ENCODE peak calls at places on chromosome 6, in seven cellular contexts. One of them, this sample, is unnamed.

GRCh38 chr6:163386329-163386910 is 28.1 kb upstream of the QKI start:
- DNase-seq in Calu3: no peak
- DNase-seq in EL: no peak
- DNase-seq in fibroblast of villous mesenchyme: no peak
- DNase-seq in CD4-positive, CD25-positive, alpha-beta regulatory T cell: no peak
- DNase-seq in NCI-H2081: no peak
- DNase-seq in stomach: no peak
- DNase-seq in this sample: no peak

GRCh38 chr6:160190974-160191373 is 67.6 kb downstream of the SLC22A2 start:
- DNase-seq in Calu3: no peak
- DNase-seq in EL: no peak
- DNase-seq in fibroblast of villous mesenchyme: no peak
- DNase-seq in CD4-positive, CD25-positive, alpha-beta regulatory T cell: no peak
- DNase-seq in NCI-H2081: no peak
- DNase-seq in stomach: peak; percentile 41
- DNase-seq in this sample: no peak

GRCh38 chr6:139882977-139883728 is 508.7 kb upstream of the CITED2 start:
- DNase-seq in Calu3: no peak
- DNase-seq in EL: peak; percentile 53
- DNase-seq in fibroblast of villous mesenchyme: peak; percentile 39
- DNase-seq in CD4-positive, CD25-positive, alpha-beta regulatory T cell: no peak
- DNase-seq in NCI-H2081: no peak
- DNase-seq in stomach: no peak
- DNase-seq in this sample: no peak

GRCh38 chr6:167565388-167565787 is 240.5 kb downstream of the TTLL2 start:
- DNase-seq in Calu3: no peak
- DNase-seq in EL: no peak
- DNase-seq in fibroblast of villous mesenchyme: no peak
- DNase-seq in CD4-positive, CD25-positive, alpha-beta regulatory T cell: no peak
- DNase-seq in NCI-H2081: no peak
- DNase-seq in stomach: no peak
- DNase-seq in this sample: peak; percentile 5

GRCh38 chr6:133705731-133706130 is 183.2 kb upstream of the TCF21 start:
- DNase-seq in Calu3: no peak
- DNase-seq in EL: peak; percentile 78
- DNase-seq in fibroblast of villous mesenchyme: no peak
- DNase-seq in CD4-positive, CD25-positive, alpha-beta regulatory T cell: no peak
- DNase-seq in NCI-H2081: no peak
- DNase-seq in stomach: no peak
- DNase-seq in this sample: no peak

GRCh38 chr6:123830110-123830509 is 26.4 kb downstream of the NKAIN2 start:
- DNase-seq in Calu3: no peak
- DNase-seq in EL: no peak
- DNase-seq in fibroblast of villous mesenchyme: no peak
- DNase-seq in CD4-positive, CD25-positive, alpha-beta regulatory T cell: no peak
- DNase-seq in NCI-H2081: no peak
- DNase-seq in stomach: no peak
- DNase-seq in this sample: no peak

GRCh38 chr6:138815797-138816528 is 20.1 kb downstream of the ECT2L start:
- DNase-seq in Calu3: no peak
- DNase-seq in EL: peak; percentile 71
- DNase-seq in fibroblast of villous mesenchyme: peak; percentile 74
- DNase-seq in CD4-positive, CD25-positive, alpha-beta regulatory T cell: peak; percentile 33
- DNase-seq in NCI-H2081: peak; percentile 29
- DNase-seq in stomach: no peak
- DNase-seq in this sample: peak; percentile 25

GRCh38 chr6:63926950-63927349 is 291.3 kb downstream of the PHF3 start:
- DNase-seq in Calu3: no peak
- DNase-seq in EL: no peak
- DNase-seq in fibroblast of villous mesenchyme: peak; percentile 7
- DNase-seq in CD4-positive, CD25-positive, alpha-beta regulatory T cell: no peak
- DNase-seq in NCI-H2081: no peak
- DNase-seq in stomach: no peak
- DNase-seq in this sample: no peak

GRCh38 chr6:44202332-44202971 is 14.3 kb upstream of the MYMX start:
- DNase-seq in Calu3: no peak
- DNase-seq in EL: no peak
- DNase-seq in fibroblast of villous mesenchyme: no peak
- DNase-seq in CD4-positive, CD25-positive, alpha-beta regulatory T cell: no peak
- DNase-seq in NCI-H2081: no peak
- DNase-seq in stomach: no peak
- DNase-seq in this sample: no peak

GRCh38 chr6:55958790-55959189 is 83.4 kb upstream of the BMP5 start:
- DNase-seq in Calu3: no peak
- DNase-seq in EL: no peak
- DNase-seq in fibroblast of villous mesenchyme: no peak
- DNase-seq in CD4-positive, CD25-positive, alpha-beta regulatory T cell: no peak
- DNase-seq in NCI-H2081: no peak
- DNase-seq in stomach: no peak
- DNase-seq in this sample: no peak

GRCh38 chr6:7262037-7262461 is 51.0 kb downstream of the SSR1 start:
- DNase-seq in Calu3: no peak
- DNase-seq in EL: no peak
- DNase-seq in fibroblast of villous mesenchyme: no peak
- DNase-seq in CD4-positive, CD25-positive, alpha-beta regulatory T cell: no peak
- DNase-seq in NCI-H2081: no peak
- DNase-seq in stomach: no peak
- DNase-seq in this sample: peak; percentile 68

GRCh38 chr6:20661721-20662120 is 127.5 kb downstream of the CDKAL1 start:
- DNase-seq in Calu3: no peak
- DNase-seq in EL: no peak
- DNase-seq in fibroblast of villous mesenchyme: no peak
- DNase-seq in CD4-positive, CD25-positive, alpha-beta regulatory T cell: no peak
- DNase-seq in NCI-H2081: peak; percentile 20
- DNase-seq in stomach: no peak
- DNase-seq in this sample: no peak

GRCh38 chr6:31172973-31173384 is 2.5 kb upstream of the POU5F1 start:
- DNase-seq in Calu3: no peak
- DNase-seq in EL: no peak
- DNase-seq in fibroblast of villous mesenchyme: no peak
- DNase-seq in CD4-positive, CD25-positive, alpha-beta regulatory T cell: no peak
- DNase-seq in NCI-H2081: no peak
- DNase-seq in stomach: no peak
- DNase-seq in this sample: no peak

GRCh38 chr6:1639430-1639829 is 29.7 kb downstream of the FOXC1 start:
- DNase-seq in Calu3: no peak
- DNase-seq in EL: no peak
- DNase-seq in fibroblast of villous mesenchyme: no peak
- DNase-seq in CD4-positive, CD25-positive, alpha-beta regulatory T cell: no peak
- DNase-seq in NCI-H2081: no peak
- DNase-seq in stomach: no peak
- DNase-seq in this sample: no peak

GRCh38 chr6:7261030-7261841 is 51.8 kb downstream of the SSR1 start:
- DNase-seq in Calu3: peak; percentile 83
- DNase-seq in EL: peak; percentile 90
- DNase-seq in fibroblast of villous mesenchyme: peak; percentile 81
- DNase-seq in CD4-positive, CD25-positive, alpha-beta regulatory T cell: no peak
- DNase-seq in NCI-H2081: peak; percentile 54
- DNase-seq in stomach: peak; percentile 84
- DNase-seq in this sample: peak; percentile 91

GRCh38 chr6:162468326-162468725 is 259.2 kb downstream of the PRKN start:
- DNase-seq in Calu3: no peak
- DNase-seq in EL: no peak
- DNase-seq in fibroblast of villous mesenchyme: no peak
- DNase-seq in CD4-positive, CD25-positive, alpha-beta regulatory T cell: no peak
- DNase-seq in NCI-H2081: no peak
- DNase-seq in stomach: no peak
- DNase-seq in this sample: no peak

GRCh38 chr6:42100029-42100901 is 42.2 kb downstream of the C6orf132 start:
- DNase-seq in Calu3: peak; percentile 31
- DNase-seq in EL: peak; percentile 86
- DNase-seq in fibroblast of villous mesenchyme: peak; percentile 79
- DNase-seq in CD4-positive, CD25-positive, alpha-beta regulatory T cell: no peak
- DNase-seq in NCI-H2081: no peak
- DNase-seq in stomach: no peak
- DNase-seq in this sample: peak; percentile 71

GRCh38 chr6:168277274-168277669 is 42.3 kb downstream of the DACT2 start:
- DNase-seq in Calu3: no peak
- DNase-seq in EL: no peak
- DNase-seq in fibroblast of villous mesenchyme: no peak
- DNase-seq in CD4-positive, CD25-positive, alpha-beta regulatory T cell: no peak
- DNase-seq in NCI-H2081: no peak
- DNase-seq in stomach: no peak
- DNase-seq in this sample: no peak

GRCh38 chr6:21665101-21665435 is 71.5 kb downstream of the SOX4 start:
- DNase-seq in Calu3: no peak
- DNase-seq in EL: no peak
- DNase-seq in fibroblast of villous mesenchyme: no peak
- DNase-seq in CD4-positive, CD25-positive, alpha-beta regulatory T cell: no peak
- DNase-seq in NCI-H2081: no peak
- DNase-seq in stomach: no peak
- DNase-seq in this sample: no peak

This sample was measured in colonic mucosa.